ENCODE peak calls at places on chromosomes 3 and 15, in nine cellular contexts. P is endothelial cell, F is neural crest cell, V is pancreas, I is Peyer's patch, K is K562, Y is B cell, E is lung, T is fibroblast of villous mesenchyme. G is an unnamed sample.

GRCh38 chr3:40717471-40717870 is 192.7 kb downstream of the ZNF621 start:
- DNase-seq in F (no peak), K (no peak), V (no peak), I (no peak), Y (no peak), T (no peak), E (no peak), P (no peak), G (no peak)

GRCh38 chr3:119930286-119930685 is 148.4 kb downstream of the NR1I2 start:
- DNase-seq in P (no peak), F (no peak), I (no peak), E (no peak), K (no peak), T (no peak), V (no peak), Y (no peak), G (no peak)

GRCh38 chr15:60208708-60209107 is 189.1 kb downstream of the ANXA2 start:
- DNase-seq in K (no peak), V (no peak), E (no peak), T (no peak), F (no peak), P (no peak), I (no peak), Y (no peak), G (no peak)

GRCh38 chr15:70526221-70526973 is 237.0 kb downstream of the UACA start:
- DNase-seq in V (no peak), T (peak), E (no peak), P (no peak), K (no peak), Y (peak), F (no peak), I (peak), G (no peak)

GRCh38 chr3:14124223-14124614 is 451 bp downstream of the CHCHD4 start:
- DNase-seq in F (peak), E (peak), K (peak), P (peak), I (peak), T (peak), V (peak), Y (no peak), G (no peak)

GRCh38 chr3:13203398-13204176 is 130.4 kb upstream of the IQSEC1 start:
- DNase-seq in V (no peak), E (no peak), I (no peak), K (no peak), T (no peak), Y (no peak), P (no peak), F (no peak), G (peak)

GRCh38 chr15:37967788-37968187 is 33.3 kb downstream of the TMCO5A start:
- DNase-seq in K (no peak), P (no peak), Y (no peak), V (no peak), F (no peak), I (no peak), T (no peak), E (no peak), G (no peak)

GRCh38 chr3:110799236-110799635 is 272.4 kb upstream of the NECTIN3 start:
- DNase-seq in P (no peak), I (no peak), F (no peak), Y (no peak), E (no peak), K (no peak), T (peak), V (no peak), G (no peak)

GRCh38 chr15:88624156-88624970 is 3.2 kb downstream of the AEN start:
- DNase-seq in F (no peak), K (no peak), V (no peak), Y (peak), I (no peak), P (peak), E (no peak), T (peak), G (no peak)

GRCh38 chr3:16546186-16547004 is 32.9 kb upstream of the RFTN1 start:
- DNase-seq in F (no peak), T (no peak), K (peak), P (no peak), I (no peak), E (no peak), Y (no peak), V (no peak), G (no peak)

GRCh38 chr3:14300721-14301377 is 101.6 kb upstream of the SLC6A6 start:
- DNase-seq in V (no peak), P (no peak), E (no peak), F (no peak), I (no peak), T (no peak), Y (no peak), K (no peak), G (no peak)

DNA sequence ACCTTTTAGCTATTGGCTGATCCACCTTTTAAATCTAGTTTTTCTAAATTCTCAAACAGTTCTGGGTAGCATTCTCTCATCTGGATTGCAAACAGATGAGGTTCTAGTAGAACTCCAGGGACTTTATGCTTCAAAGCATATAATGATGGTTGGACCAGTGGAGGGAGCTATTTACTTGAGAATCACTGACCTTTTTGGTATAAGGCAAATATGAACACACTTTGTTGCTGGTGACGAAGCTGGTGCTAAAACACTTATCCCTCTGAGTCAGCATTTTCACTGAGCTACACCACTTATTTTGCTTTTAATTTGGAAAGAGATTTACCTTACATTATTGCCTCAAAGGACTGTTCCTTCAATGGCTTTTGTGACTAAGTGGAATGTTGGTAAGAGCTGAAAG is 58.6 kb upstream of the SLITRK3 start:
- DNase-seq in I (no peak), K (no peak), Y (no peak), T (peak), E (no peak), V (no peak), P (peak), F (no peak), G (no peak)
- TF ChIP-seq CTCF in I (peak), K (no peak), Y (no peak), T (no peak), E (no peak), V (no peak), P (no peak), F (peak), G (peak)

GRCh38 chr3:152183473-152183872 is 85.3 kb upstream of the MBNL1 start:
- DNase-seq in E (no peak), F (peak), P (peak), K (peak), Y (peak), V (no peak), I (peak), T (peak), G (no peak)
- TF ChIP-seq CTCF in E (peak), F (peak), P (peak), K (peak), Y (peak), V (peak), I (peak), T (peak), G (peak)

GRCh38 chr15:84785053-84785452 is 32.1 kb upstream of the ALPK3 start:
- DNase-seq in P (no peak), F (no peak), V (no peak), I (no peak), K (peak), T (no peak), E (no peak), Y (no peak), G (no peak)

GRCh38 chr15:84781505-84781904 is 33.1 kb downstream of the ZNF592 start:
- DNase-seq in F (no peak), K (no peak), Y (no peak), P (no peak), E (no peak), V (no peak), T (peak), I (no peak), G (no peak)

GRCh38 chr15:84784262-84784661 is 32.9 kb upstream of the ALPK3 start:
- DNase-seq in F (no peak), I (no peak), P (no peak), V (no peak), E (no peak), K (no peak), T (no peak), Y (no peak), G (no peak)

GRCh38 chr15:84782346-84782745 is 34.0 kb downstream of the ZNF592 start:
- DNase-seq in Y (no peak), V (no peak), F (no peak), K (no peak), I (no peak), P (no peak), E (no peak), T (no peak), G (no peak)

DNA sequence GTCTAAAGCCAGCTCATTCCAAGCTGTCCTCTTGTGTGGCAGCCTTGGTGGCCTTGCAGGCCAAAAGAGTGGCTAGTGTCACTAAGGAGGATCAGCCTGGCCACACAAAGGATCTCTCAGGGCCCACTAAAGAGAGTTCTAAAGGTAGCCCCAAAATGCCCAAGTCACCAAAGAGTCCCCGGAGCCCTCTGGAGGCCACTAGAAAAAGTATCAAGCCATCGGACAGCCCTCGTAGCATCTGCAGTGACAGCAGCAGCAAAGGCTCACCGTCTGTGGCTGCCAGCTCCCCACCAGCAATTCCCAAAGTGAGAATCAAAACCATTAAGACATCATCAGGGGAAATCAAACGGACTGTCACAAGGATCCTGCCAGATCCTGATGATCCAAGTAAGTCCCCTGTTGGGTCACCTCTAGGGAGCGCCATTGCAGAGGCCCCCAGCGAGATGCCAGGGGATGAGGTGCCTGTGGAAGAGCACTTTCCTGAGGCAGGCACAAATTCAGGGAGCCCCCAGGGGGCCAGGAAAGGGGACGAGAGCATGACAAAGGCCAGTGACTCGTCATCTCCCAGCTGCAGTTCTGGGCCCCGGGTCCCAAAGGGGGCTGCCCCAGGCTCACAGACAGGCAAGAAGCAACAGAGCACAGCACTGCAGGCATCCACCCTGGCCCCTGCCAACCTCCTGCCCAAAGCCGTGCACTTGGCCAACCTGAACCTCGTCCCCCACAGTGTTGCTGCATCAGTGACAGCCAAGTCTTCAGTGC is 33.5 kb upstream of the ALPK3 start:
- DNase-seq in E (no peak), K (no peak), Y (no peak), V (no peak), T (no peak), F (no peak), P (no peak), I (no peak), G (no peak)
- TF ChIP-seq CTCF in E (no peak), K (peak), Y (no peak), V (no peak), T (peak), F (no peak), P (no peak), I (no peak), G (peak)

GRCh38 chr3:112561693-112562529 is at the start of the genes ATG3 and SLC35A5:
- DNase-seq in E (peak), F (peak), I (peak), V (peak), T (peak), K (peak), Y (peak), P (peak), G (peak)
- TF ChIP-seq CTCF in E (no peak), F (no peak), I (peak), V (no peak), T (no peak), K (no peak), Y (no peak), P (no peak), G (no peak)

GRCh38 chr15:95839367-95839782 is 491.1 kb upstream of the NR2F2 start:
- DNase-seq in V (no peak), Y (no peak), T (peak), I (no peak), K (no peak), P (no peak), F (no peak), E (no peak), G (no peak)

GRCh38 chr15:95842576-95842975 is 487.9 kb upstream of the NR2F2 start:
- DNase-seq in T (no peak), E (no peak), F (no peak), Y (no peak), P (no peak), I (no peak), K (no peak), V (no peak), G (no peak)

GRCh38 chr15:95843241-95843851 is 487.2 kb upstream of the NR2F2 start:
- DNase-seq in V (no peak), E (no peak), F (peak), I (no peak), T (peak), Y (no peak), P (no peak), K (peak), G (no peak)

GRCh38 chr15:95837605-95838004 is 492.9 kb upstream of the NR2F2 start:
- DNase-seq in T (no peak), F (no peak), I (no peak), K (no peak), E (no peak), Y (no peak), V (no peak), P (no peak), G (no peak)

GRCh38 chr15:95840004-95840403 is 490.5 kb upstream of the NR2F2 start:
- DNase-seq in T (peak), I (peak), V (no peak), Y (no peak), F (no peak), E (no peak), P (no peak), K (no peak), G (no peak)
- TF ChIP-seq CTCF in T (no peak), I (no peak), V (no peak), Y (no peak), F (no peak), E (no peak), P (no peak), K (no peak), G (no peak)

DNA sequence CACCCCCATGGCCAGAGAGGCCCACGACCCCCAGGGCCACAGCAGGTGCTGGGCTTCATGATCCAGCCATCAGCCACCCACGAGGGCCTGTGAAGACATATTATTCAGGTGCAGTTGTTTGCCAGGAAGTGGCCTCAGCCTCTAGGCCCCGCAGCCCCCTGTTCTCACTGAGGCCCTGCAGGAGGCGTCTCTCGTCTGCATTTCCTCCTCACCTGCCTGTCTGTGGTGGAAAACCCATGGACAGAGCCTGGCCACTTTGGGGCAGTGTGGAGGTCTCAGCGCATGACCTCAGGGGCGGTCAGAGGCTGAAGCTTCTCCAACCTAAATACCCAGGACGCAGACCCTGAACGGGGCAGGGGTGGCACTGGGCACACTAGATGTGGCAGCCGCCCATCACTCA is 18.6 kb downstream of the UROC1 start:
- DNase-seq in E (no peak), K (no peak), V (no peak), F (no peak), Y (no peak), I (no peak), P (no peak), T (no peak), G (no peak)
- TF ChIP-seq CTCF in E (no peak), K (peak), V (no peak), F (no peak), Y (no peak), I (no peak), P (no peak), T (no peak), G (no peak)

GRCh38 chr3:53616971-53617892 is 122.8 kb downstream of the CACNA1D start:
- DNase-seq in P (no peak), F (no peak), T (no peak), E (no peak), I (no peak), K (no peak), Y (no peak), V (no peak), G (no peak)
- TF ChIP-seq CTCF in P (no peak), F (no peak), T (no peak), E (no peak), I (no peak), K (no peak), Y (no peak), V (no peak), G (no peak)

G was measured in chondrocyte.